ENCODE peak calls at places on chromosomes 1 and 21, in nine cellular contexts. One of them, this sample, is unnamed.

GRCh38 chr21:37503848-37504467 is 137.4 kb downstream of the DYRK1A start:
- DNase-seq in Caco-2: no peak
- DNase-seq in epithelial cell of esophagus: no peak
- DNase-seq in psoas muscle: no peak
- DNase-seq in uterus: no peak
- DNase-seq in GM13977: no peak
- DNase-seq in Calu3: no peak
- DNase-seq in fibroblast of the aortic adventitia: peak
- DNase-seq in tibial nerve: no peak
- DNase-seq in this sample: no peak

GRCh38 chr1:198970919-198971318 is 332.1 kb downstream of the PTPRC start:
- DNase-seq in psoas muscle: no peak
- DNase-seq in GM13977: no peak
- DNase-seq in Caco-2: peak
- DNase-seq in fibroblast of the aortic adventitia: peak
- DNase-seq in Calu3: no peak
- DNase-seq in tibial nerve: no peak
- DNase-seq in epithelial cell of esophagus: peak
- DNase-seq in uterus: no peak
- DNase-seq in this sample: no peak

GRCh38 chr1:236395780-236396664 is 1.9 kb downstream of the EDARADD start:
- DNase-seq in epithelial cell of esophagus: peak
- DNase-seq in GM13977: no peak
- DNase-seq in Caco-2: peak
- DNase-seq in tibial nerve: no peak
- DNase-seq in uterus: no peak
- DNase-seq in fibroblast of the aortic adventitia: no peak
- DNase-seq in psoas muscle: no peak
- DNase-seq in Calu3: no peak
- DNase-seq in this sample: no peak

GRCh38 chr1:119331915-119332314 is 36.7 kb upstream of the HAO2 start:
- DNase-seq in uterus: no peak
- DNase-seq in tibial nerve: no peak
- DNase-seq in Calu3: no peak
- DNase-seq in fibroblast of the aortic adventitia: no peak
- DNase-seq in epithelial cell of esophagus: no peak
- DNase-seq in GM13977: no peak
- DNase-seq in psoas muscle: no peak
- DNase-seq in Caco-2: no peak
- DNase-seq in this sample: no peak

GRCh38 chr1:76577818-76578185 is 289.5 kb upstream of the ST6GALNAC5 start:
- DNase-seq in Caco-2: no peak
- DNase-seq in Calu3: no peak
- DNase-seq in epithelial cell of esophagus: no peak
- DNase-seq in fibroblast of the aortic adventitia: no peak
- DNase-seq in tibial nerve: no peak
- DNase-seq in GM13977: no peak
- DNase-seq in psoas muscle: no peak
- DNase-seq in uterus: no peak
- DNase-seq in this sample: no peak

GRCh38 chr1:168879906-168880734 is 151.1 kb upstream of the DPT start:
- DNase-seq in psoas muscle: no peak
- DNase-seq in Calu3: no peak
- DNase-seq in Caco-2: no peak
- DNase-seq in GM13977: no peak
- DNase-seq in tibial nerve: peak
- DNase-seq in epithelial cell of esophagus: peak
- DNase-seq in fibroblast of the aortic adventitia: peak
- DNase-seq in uterus: peak
- DNase-seq in this sample: no peak

GRCh38 chr21:14991957-14992356 is 72.8 kb downstream of the NRIP1 start:
- DNase-seq in uterus: no peak
- DNase-seq in tibial nerve: no peak
- DNase-seq in epithelial cell of esophagus: peak
- DNase-seq in Caco-2: no peak
- DNase-seq in GM13977: no peak
- DNase-seq in psoas muscle: no peak
- DNase-seq in Calu3: no peak
- DNase-seq in fibroblast of the aortic adventitia: no peak
- DNase-seq in this sample: no peak

GRCh38 chr1:96080925-96081324 is 640.7 kb upstream of the PTBP2 start:
- DNase-seq in psoas muscle: no peak
- DNase-seq in uterus: no peak
- DNase-seq in fibroblast of the aortic adventitia: peak
- DNase-seq in Calu3: no peak
- DNase-seq in epithelial cell of esophagus: peak
- DNase-seq in GM13977: no peak
- DNase-seq in Caco-2: no peak
- DNase-seq in tibial nerve: no peak
- DNase-seq in this sample: no peak

GRCh38 chr1:153985984-153986761 is at the start of gene RAB13:
- DNase-seq in uterus: peak
- DNase-seq in Caco-2: peak
- DNase-seq in Calu3: peak
- DNase-seq in epithelial cell of esophagus: peak
- DNase-seq in fibroblast of the aortic adventitia: peak
- DNase-seq in GM13977: peak
- DNase-seq in tibial nerve: peak
- DNase-seq in psoas muscle: peak
- DNase-seq in this sample: peak

GRCh38 chr1:4402032-4402431 is 252.4 kb upstream of the AJAP1 start:
- DNase-seq in GM13977: no peak
- DNase-seq in Calu3: no peak
- DNase-seq in Caco-2: no peak
- DNase-seq in epithelial cell of esophagus: no peak
- DNase-seq in fibroblast of the aortic adventitia: no peak
- DNase-seq in tibial nerve: no peak
- DNase-seq in psoas muscle: no peak
- DNase-seq in uterus: no peak
- DNase-seq in this sample: no peak

GRCh38 chr1:53868565-53868964 is 21.0 kb downstream of the YIPF1 start:
- DNase-seq in psoas muscle: no peak
- DNase-seq in epithelial cell of esophagus: no peak
- DNase-seq in GM13977: no peak
- DNase-seq in uterus: no peak
- DNase-seq in tibial nerve: no peak
- DNase-seq in Calu3: no peak
- DNase-seq in fibroblast of the aortic adventitia: no peak
- DNase-seq in Caco-2: no peak
- DNase-seq in this sample: no peak

GRCh38 chr1:178484698-178485225 is 12.0 kb downstream of the CLEC20A start:
- DNase-seq in Calu3: no peak
- DNase-seq in epithelial cell of esophagus: no peak
- DNase-seq in fibroblast of the aortic adventitia: no peak
- DNase-seq in GM13977: no peak
- DNase-seq in tibial nerve: no peak
- DNase-seq in psoas muscle: no peak
- DNase-seq in Caco-2: no peak
- DNase-seq in uterus: no peak
- DNase-seq in this sample: no peak

GRCh38 chr1:12031039-12031980 is 12.0 kb downstream of the MIIP start:
- DNase-seq in GM13977: peak
- DNase-seq in epithelial cell of esophagus: peak
- DNase-seq in fibroblast of the aortic adventitia: peak
- DNase-seq in psoas muscle: peak
- DNase-seq in Caco-2: peak
- DNase-seq in Calu3: peak
- DNase-seq in tibial nerve: no peak
- DNase-seq in uterus: no peak
- DNase-seq in this sample: no peak
- TF ChIP-seq CTCF in GM13977: peak
- TF ChIP-seq CTCF in epithelial cell of esophagus: peak
- TF ChIP-seq CTCF in fibroblast of the aortic adventitia: peak
- TF ChIP-seq CTCF in psoas muscle: peak
- TF ChIP-seq CTCF in Caco-2: peak
- TF ChIP-seq CTCF in Calu3: peak
- TF ChIP-seq CTCF in tibial nerve: peak
- TF ChIP-seq CTCF in uterus: peak
- TF ChIP-seq CTCF in this sample: peak

GRCh38 chr1:17123196-17124045 is 4.2 kb upstream of the PADI2 start:
- DNase-seq in Calu3: no peak
- DNase-seq in psoas muscle: no peak
- DNase-seq in fibroblast of the aortic adventitia: no peak
- DNase-seq in tibial nerve: no peak
- DNase-seq in uterus: no peak
- DNase-seq in Caco-2: no peak
- DNase-seq in GM13977: no peak
- DNase-seq in epithelial cell of esophagus: no peak
- DNase-seq in this sample: no peak

GRCh38 chr1:17120962-17121837 is 1.9 kb upstream of the PADI2 start:
- DNase-seq in GM13977: no peak
- DNase-seq in Caco-2: no peak
- DNase-seq in uterus: no peak
- DNase-seq in tibial nerve: no peak
- DNase-seq in fibroblast of the aortic adventitia: peak
- DNase-seq in epithelial cell of esophagus: no peak
- DNase-seq in Calu3: no peak
- DNase-seq in psoas muscle: no peak
- DNase-seq in this sample: no peak

GRCh38 chr1:17121881-17122280 is 2.6 kb upstream of the PADI2 start:
- DNase-seq in fibroblast of the aortic adventitia: peak
- DNase-seq in GM13977: no peak
- DNase-seq in uterus: no peak
- DNase-seq in Caco-2: no peak
- DNase-seq in epithelial cell of esophagus: no peak
- DNase-seq in tibial nerve: no peak
- DNase-seq in psoas muscle: no peak
- DNase-seq in Calu3: no peak
- DNase-seq in this sample: no peak

GRCh38 chr1:17120483-17120882 is 1.2 kb upstream of the PADI2 start:
- DNase-seq in fibroblast of the aortic adventitia: no peak
- DNase-seq in Caco-2: no peak
- DNase-seq in psoas muscle: no peak
- DNase-seq in GM13977: no peak
- DNase-seq in uterus: no peak
- DNase-seq in epithelial cell of esophagus: no peak
- DNase-seq in Calu3: no peak
- DNase-seq in tibial nerve: no peak
- DNase-seq in this sample: no peak

DNA sequence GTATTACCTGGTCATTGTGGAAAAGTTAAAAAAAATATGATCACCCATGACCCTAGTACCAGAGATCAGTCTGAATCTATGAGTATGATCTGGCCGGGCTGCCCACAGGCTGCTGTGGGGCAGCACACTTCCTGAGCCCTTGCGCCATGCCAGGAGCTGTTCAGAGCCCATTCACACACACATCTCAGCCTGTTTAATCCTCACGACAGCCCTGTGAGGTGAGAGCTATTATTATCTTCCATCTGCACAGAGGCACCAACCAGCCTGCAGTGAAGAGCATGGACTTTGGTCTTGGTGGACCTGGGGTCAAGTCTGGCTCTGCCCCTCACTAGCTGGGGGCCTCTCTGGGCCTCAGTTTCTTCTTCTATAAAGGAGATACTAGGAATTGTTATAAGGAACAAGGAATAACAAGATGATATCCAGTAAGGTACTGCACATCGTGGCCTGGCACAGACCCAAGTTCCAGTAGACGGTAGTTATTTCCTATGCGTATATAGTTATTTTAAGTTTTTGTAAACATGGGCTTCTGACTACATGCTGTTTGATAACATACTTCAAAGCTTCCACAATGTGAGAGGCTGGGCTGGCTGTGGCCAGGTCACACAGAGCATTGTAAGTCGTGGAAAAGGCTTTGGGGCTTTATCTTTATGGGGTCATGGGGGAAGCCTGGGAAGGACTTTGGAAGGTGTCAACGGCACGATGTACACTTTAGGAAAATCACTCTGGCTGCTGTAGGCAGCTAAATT is 3.4 kb upstream of the PADI2 start:
- DNase-seq in psoas muscle: no peak
- DNase-seq in Calu3: no peak
- DNase-seq in GM13977: no peak
- DNase-seq in fibroblast of the aortic adventitia: peak
- DNase-seq in tibial nerve: no peak
- DNase-seq in uterus: no peak
- DNase-seq in Caco-2: no peak
- DNase-seq in epithelial cell of esophagus: no peak
- DNase-seq in this sample: no peak
- TF ChIP-seq CTCF in psoas muscle: no peak
- TF ChIP-seq CTCF in Calu3: no peak
- TF ChIP-seq CTCF in GM13977: no peak
- TF ChIP-seq CTCF in fibroblast of the aortic adventitia: no peak
- TF ChIP-seq CTCF in tibial nerve: no peak
- TF ChIP-seq CTCF in uterus: no peak
- TF ChIP-seq CTCF in Caco-2: no peak
- TF ChIP-seq CTCF in epithelial cell of esophagus: no peak
- TF ChIP-seq CTCF in this sample: no peak

GRCh38 chr1:161052899-161053298 is 7.1 kb upstream of the USF1 start:
- DNase-seq in GM13977: no peak
- DNase-seq in Caco-2: no peak
- DNase-seq in epithelial cell of esophagus: no peak
- DNase-seq in tibial nerve: no peak
- DNase-seq in fibroblast of the aortic adventitia: no peak
- DNase-seq in psoas muscle: no peak
- DNase-seq in Calu3: no peak
- DNase-seq in uterus: no peak
- DNase-seq in this sample: no peak

GRCh38 chr1:161054232-161054631 is 8.5 kb upstream of the USF1 start:
- DNase-seq in uterus: no peak
- DNase-seq in GM13977: no peak
- DNase-seq in psoas muscle: no peak
- DNase-seq in fibroblast of the aortic adventitia: no peak
- DNase-seq in epithelial cell of esophagus: no peak
- DNase-seq in Caco-2: no peak
- DNase-seq in tibial nerve: no peak
- DNase-seq in Calu3: no peak
- DNase-seq in this sample: no peak

GRCh38 chr1:161059293-161059692 is 10.4 kb downstream of the ARHGAP30 start:
- DNase-seq in uterus: no peak
- DNase-seq in tibial nerve: no peak
- DNase-seq in epithelial cell of esophagus: no peak
- DNase-seq in Calu3: no peak
- DNase-seq in fibroblast of the aortic adventitia: no peak
- DNase-seq in psoas muscle: no peak
- DNase-seq in Caco-2: no peak
- DNase-seq in GM13977: no peak
- DNase-seq in this sample: no peak

GRCh38 chr1:161051219-161051618 is 5.4 kb upstream of the USF1 start:
- DNase-seq in fibroblast of the aortic adventitia: no peak
- DNase-seq in GM13977: no peak
- DNase-seq in uterus: no peak
- DNase-seq in Calu3: no peak
- DNase-seq in Caco-2: no peak
- DNase-seq in epithelial cell of esophagus: no peak
- DNase-seq in tibial nerve: no peak
- DNase-seq in psoas muscle: no peak
- DNase-seq in this sample: no peak

GRCh38 chr1:161054805-161055204 is 9.0 kb upstream of the USF1 start:
- DNase-seq in epithelial cell of esophagus: no peak
- DNase-seq in Calu3: no peak
- DNase-seq in Caco-2: no peak
- DNase-seq in psoas muscle: no peak
- DNase-seq in GM13977: no peak
- DNase-seq in fibroblast of the aortic adventitia: no peak
- DNase-seq in tibial nerve: no peak
- DNase-seq in uterus: no peak
- DNase-seq in this sample: no peak
- TF ChIP-seq CTCF in epithelial cell of esophagus: peak
- TF ChIP-seq CTCF in Calu3: no peak
- TF ChIP-seq CTCF in Caco-2: no peak
- TF ChIP-seq CTCF in psoas muscle: no peak
- TF ChIP-seq CTCF in GM13977: no peak
- TF ChIP-seq CTCF in fibroblast of the aortic adventitia: no peak
- TF ChIP-seq CTCF in tibial nerve: no peak
- TF ChIP-seq CTCF in uterus: no peak
- TF ChIP-seq CTCF in this sample: no peak

GRCh38 chr1:160993544-160993943 is 27.4 kb downstream of the F11R start:
- DNase-seq in fibroblast of the aortic adventitia: peak
- DNase-seq in tibial nerve: no peak
- DNase-seq in GM13977: no peak
- DNase-seq in Caco-2: peak
- DNase-seq in psoas muscle: no peak
- DNase-seq in Calu3: no peak
- DNase-seq in epithelial cell of esophagus: peak
- DNase-seq in uterus: no peak
- DNase-seq in this sample: no peak
- TF ChIP-seq CTCF in fibroblast of the aortic adventitia: peak
- TF ChIP-seq CTCF in tibial nerve: peak
- TF ChIP-seq CTCF in GM13977: peak
- TF ChIP-seq CTCF in Caco-2: peak
- TF ChIP-seq CTCF in psoas muscle: peak
- TF ChIP-seq CTCF in Calu3: peak
- TF ChIP-seq CTCF in epithelial cell of esophagus: peak
- TF ChIP-seq CTCF in uterus: no peak
- TF ChIP-seq CTCF in this sample: peak

This sample was measured in GM06990.